ENCODE peak calls at places on chromosome 18, in five cellular contexts. One of them, this sample, is unnamed.

GRCh38 chr18:44823782-44824181 is 143.1 kb downstream of the SETBP1 start:
- DNase-seq in upper lobe of left lung: no peak
- DNase-seq in body of pancreas: no peak
- DNase-seq in activated CD8-positive, alpha-beta T cell treated with anti-CD3 and anti-CD28 coated beads for 36 hours: peak; percentile 23
- DNase-seq in chondrocyte: no peak
- DNase-seq in this sample: no peak

GRCh38 chr18:52869942-52870907 is 530.2 kb downstream of the DCC start:
- DNase-seq in upper lobe of left lung: peak; percentile 56
- DNase-seq in body of pancreas: no peak
- DNase-seq in activated CD8-positive, alpha-beta T cell treated with anti-CD3 and anti-CD28 coated beads for 36 hours: no peak
- DNase-seq in chondrocyte: no peak
- DNase-seq in this sample: no peak

GRCh38 chr18:14189858-14190257 is 57.6 kb upstream of the ZNF519 start:
- DNase-seq in upper lobe of left lung: no peak
- DNase-seq in body of pancreas: no peak
- DNase-seq in activated CD8-positive, alpha-beta T cell treated with anti-CD3 and anti-CD28 coated beads for 36 hours: peak; percentile 47
- DNase-seq in chondrocyte: no peak
- DNase-seq in this sample: no peak

GRCh38 chr18:26714739-26715138 is 150.8 kb downstream of the AQP4 start:
- DNase-seq in upper lobe of left lung: no peak
- DNase-seq in body of pancreas: no peak
- DNase-seq in activated CD8-positive, alpha-beta T cell treated with anti-CD3 and anti-CD28 coated beads for 36 hours: no peak
- DNase-seq in chondrocyte: no peak
- DNase-seq in this sample: no peak

GRCh38 chr18:62558015-62558663 is 35.3 kb downstream of the ZCCHC2 start:
- DNase-seq in upper lobe of left lung: no peak
- DNase-seq in body of pancreas: no peak
- DNase-seq in activated CD8-positive, alpha-beta T cell treated with anti-CD3 and anti-CD28 coated beads for 36 hours: no peak
- DNase-seq in chondrocyte: no peak
- DNase-seq in this sample: no peak

GRCh38 chr18:31399336-31400032 is 22.9 kb downstream of the DSG4 start:
- DNase-seq in upper lobe of left lung: no peak
- DNase-seq in body of pancreas: no peak
- DNase-seq in activated CD8-positive, alpha-beta T cell treated with anti-CD3 and anti-CD28 coated beads for 36 hours: no peak
- DNase-seq in chondrocyte: no peak
- DNase-seq in this sample: no peak

GRCh38 chr18:55405655-55406373 is 182.2 kb downstream of the TCF4 start:
- DNase-seq in upper lobe of left lung: no peak
- DNase-seq in body of pancreas: peak; percentile 63
- DNase-seq in activated CD8-positive, alpha-beta T cell treated with anti-CD3 and anti-CD28 coated beads for 36 hours: peak; percentile 50
- DNase-seq in chondrocyte: no peak
- DNase-seq in this sample: no peak

GRCh38 chr18:25538175-25538922 is 186.4 kb upstream of the ZNF521 start:
- DNase-seq in upper lobe of left lung: no peak
- DNase-seq in body of pancreas: no peak
- DNase-seq in activated CD8-positive, alpha-beta T cell treated with anti-CD3 and anti-CD28 coated beads for 36 hours: no peak
- DNase-seq in chondrocyte: no peak
- DNase-seq in this sample: no peak

GRCh38 chr18:70332694-70333093 is 43.8 kb downstream of the SOCS6 start:
- DNase-seq in upper lobe of left lung: no peak
- DNase-seq in body of pancreas: no peak
- DNase-seq in activated CD8-positive, alpha-beta T cell treated with anti-CD3 and anti-CD28 coated beads for 36 hours: no peak
- DNase-seq in chondrocyte: no peak
- DNase-seq in this sample: no peak

GRCh38 chr18:34729264-34729663 is 19.2 kb downstream of the DTNA start:
- DNase-seq in upper lobe of left lung: no peak
- DNase-seq in body of pancreas: no peak
- DNase-seq in activated CD8-positive, alpha-beta T cell treated with anti-CD3 and anti-CD28 coated beads for 36 hours: peak; percentile 9
- DNase-seq in chondrocyte: no peak
- DNase-seq in this sample: no peak

GRCh38 chr18:67043276-67043675 is 439.4 kb upstream of the CDH19 start:
- DNase-seq in upper lobe of left lung: peak; percentile 43
- DNase-seq in body of pancreas: no peak
- DNase-seq in activated CD8-positive, alpha-beta T cell treated with anti-CD3 and anti-CD28 coated beads for 36 hours: no peak
- DNase-seq in chondrocyte: no peak
- DNase-seq in this sample: no peak

GRCh38 chr18:29969876-29970275 is 1072.7 kb downstream of the DSC3 start:
- DNase-seq in upper lobe of left lung: no peak
- DNase-seq in body of pancreas: no peak
- DNase-seq in activated CD8-positive, alpha-beta T cell treated with anti-CD3 and anti-CD28 coated beads for 36 hours: no peak
- DNase-seq in chondrocyte: no peak
- DNase-seq in this sample: no peak

GRCh38 chr18:53153281-53153680 is 813.3 kb downstream of the DCC start:
- DNase-seq in upper lobe of left lung: no peak
- DNase-seq in body of pancreas: no peak
- DNase-seq in activated CD8-positive, alpha-beta T cell treated with anti-CD3 and anti-CD28 coated beads for 36 hours: peak; percentile 16
- DNase-seq in chondrocyte: no peak
- DNase-seq in this sample: no peak

GRCh38 chr18:3966246-3966984 is 488.7 kb downstream of the DLGAP1 start:
- DNase-seq in upper lobe of left lung: no peak
- DNase-seq in body of pancreas: no peak
- DNase-seq in activated CD8-positive, alpha-beta T cell treated with anti-CD3 and anti-CD28 coated beads for 36 hours: no peak
- DNase-seq in chondrocyte: no peak
- DNase-seq in this sample: no peak

GRCh38 chr18:32958746-32959145 is 185.9 kb upstream of the KLHL14 start:
- DNase-seq in upper lobe of left lung: no peak
- DNase-seq in body of pancreas: no peak
- DNase-seq in activated CD8-positive, alpha-beta T cell treated with anti-CD3 and anti-CD28 coated beads for 36 hours: no peak
- DNase-seq in chondrocyte: no peak
- DNase-seq in this sample: no peak

GRCh38 chr18:48860276-48861180 is 90.2 kb downstream of the SMAD7 start:
- DNase-seq in upper lobe of left lung: no peak
- DNase-seq in body of pancreas: no peak
- DNase-seq in activated CD8-positive, alpha-beta T cell treated with anti-CD3 and anti-CD28 coated beads for 36 hours: no peak
- DNase-seq in chondrocyte: no peak
- DNase-seq in this sample: no peak

GRCh38 chr18:41326311-41326710 is 628.7 kb upstream of the PIK3C3 start:
- DNase-seq in upper lobe of left lung: no peak
- DNase-seq in body of pancreas: no peak
- DNase-seq in activated CD8-positive, alpha-beta T cell treated with anti-CD3 and anti-CD28 coated beads for 36 hours: no peak
- DNase-seq in chondrocyte: no peak
- DNase-seq in this sample: no peak

GRCh38 chr18:9323750-9324445 is 10.7 kb upstream of the TWSG1 start:
- DNase-seq in upper lobe of left lung: no peak
- DNase-seq in body of pancreas: no peak
- DNase-seq in activated CD8-positive, alpha-beta T cell treated with anti-CD3 and anti-CD28 coated beads for 36 hours: no peak
- DNase-seq in chondrocyte: no peak
- DNase-seq in this sample: no peak

GRCh38 chr18:68608861-68609465 is 105.9 kb downstream of the TMX3 start:
- DNase-seq in upper lobe of left lung: no peak
- DNase-seq in body of pancreas: no peak
- DNase-seq in activated CD8-positive, alpha-beta T cell treated with anti-CD3 and anti-CD28 coated beads for 36 hours: no peak
- DNase-seq in chondrocyte: no peak
- DNase-seq in this sample: no peak

GRCh38 chr18:48151421-48152095 is 221.1 kb upstream of the SMAD2 start:
- DNase-seq in upper lobe of left lung: no peak
- DNase-seq in body of pancreas: no peak
- DNase-seq in activated CD8-positive, alpha-beta T cell treated with anti-CD3 and anti-CD28 coated beads for 36 hours: no peak
- DNase-seq in chondrocyte: no peak
- DNase-seq in this sample: no peak

GRCh38 chr18:58646334-58646862 is 17.5 kb upstream of the ALPK2 start:
- DNase-seq in upper lobe of left lung: no peak
- DNase-seq in body of pancreas: no peak
- DNase-seq in activated CD8-positive, alpha-beta T cell treated with anti-CD3 and anti-CD28 coated beads for 36 hours: no peak
- DNase-seq in chondrocyte: no peak
- DNase-seq in this sample: no peak

GRCh38 chr18:3230401-3231334 is 10.9 kb upstream of the MYOM1 start:
- DNase-seq in upper lobe of left lung: no peak
- DNase-seq in body of pancreas: peak; percentile 53
- DNase-seq in activated CD8-positive, alpha-beta T cell treated with anti-CD3 and anti-CD28 coated beads for 36 hours: peak; percentile 6
- DNase-seq in chondrocyte: no peak
- DNase-seq in this sample: no peak

GRCh38 chr18:7749510-7749981 is 182.4 kb downstream of the PTPRM start:
- DNase-seq in upper lobe of left lung: no peak
- DNase-seq in body of pancreas: no peak
- DNase-seq in activated CD8-positive, alpha-beta T cell treated with anti-CD3 and anti-CD28 coated beads for 36 hours: no peak
- DNase-seq in chondrocyte: no peak
- DNase-seq in this sample: no peak

GRCh38 chr18:37207343-37207742 is 358.3 kb downstream of the CELF4 start:
- DNase-seq in upper lobe of left lung: no peak
- DNase-seq in body of pancreas: no peak
- DNase-seq in activated CD8-positive, alpha-beta T cell treated with anti-CD3 and anti-CD28 coated beads for 36 hours: no peak
- DNase-seq in chondrocyte: no peak
- DNase-seq in this sample: no peak

GRCh38 chr18:48948112-48949050 is 2.4 kb downstream of the SMAD7 start:
- DNase-seq in upper lobe of left lung: peak; percentile 92
- DNase-seq in body of pancreas: peak; percentile 58
- DNase-seq in activated CD8-positive, alpha-beta T cell treated with anti-CD3 and anti-CD28 coated beads for 36 hours: peak; percentile 60
- DNase-seq in chondrocyte: no peak
- DNase-seq in this sample: peak; percentile 60

GRCh38 chr18:49025426-49025766 is 74.6 kb upstream of the SMAD7 start:
- DNase-seq in upper lobe of left lung: no peak
- DNase-seq in body of pancreas: no peak
- DNase-seq in activated CD8-positive, alpha-beta T cell treated with anti-CD3 and anti-CD28 coated beads for 36 hours: no peak
- DNase-seq in chondrocyte: peak; percentile 77
- DNase-seq in this sample: no peak

GRCh38 chr18:48908916-48909315 is 41.8 kb downstream of the SMAD7 start:
- DNase-seq in upper lobe of left lung: no peak
- DNase-seq in body of pancreas: no peak
- DNase-seq in activated CD8-positive, alpha-beta T cell treated with anti-CD3 and anti-CD28 coated beads for 36 hours: no peak
- DNase-seq in chondrocyte: peak; percentile 11
- DNase-seq in this sample: no peak

GRCh38 chr18:2905802-2906521 is 59.2 kb downstream of the EMILIN2 start:
- DNase-seq in upper lobe of left lung: peak; percentile 90
- DNase-seq in body of pancreas: peak; percentile 45
- DNase-seq in activated CD8-positive, alpha-beta T cell treated with anti-CD3 and anti-CD28 coated beads for 36 hours: peak; percentile 51
- DNase-seq in chondrocyte: no peak
- DNase-seq in this sample: peak; percentile 34

GRCh38 chr18:54717673-54718435 is 110.4 kb upstream of the RAB27B start:
- DNase-seq in upper lobe of left lung: peak; percentile 2
- DNase-seq in body of pancreas: no peak
- DNase-seq in activated CD8-positive, alpha-beta T cell treated with anti-CD3 and anti-CD28 coated beads for 36 hours: peak; percentile 65
- DNase-seq in chondrocyte: no peak
- DNase-seq in this sample: no peak

GRCh38 chr18:39801010-39801409 is 2154.0 kb upstream of the PIK3C3 start:
- DNase-seq in upper lobe of left lung: no peak
- DNase-seq in body of pancreas: no peak
- DNase-seq in activated CD8-positive, alpha-beta T cell treated with anti-CD3 and anti-CD28 coated beads for 36 hours: no peak
- DNase-seq in chondrocyte: no peak
- DNase-seq in this sample: no peak

GRCh38 chr18:435940-436339 is 64.6 kb downstream of the COLEC12 start:
- DNase-seq in upper lobe of left lung: no peak
- DNase-seq in body of pancreas: no peak
- DNase-seq in activated CD8-positive, alpha-beta T cell treated with anti-CD3 and anti-CD28 coated beads for 36 hours: no peak
- DNase-seq in chondrocyte: no peak
- DNase-seq in this sample: no peak

GRCh38 chr18:49174478-49174877 is 223.7 kb upstream of the SMAD7 start:
- DNase-seq in upper lobe of left lung: no peak
- DNase-seq in body of pancreas: no peak
- DNase-seq in activated CD8-positive, alpha-beta T cell treated with anti-CD3 and anti-CD28 coated beads for 36 hours: no peak
- DNase-seq in chondrocyte: no peak
- DNase-seq in this sample: no peak

GRCh38 chr18:61738042-61738441 is 154.8 kb downstream of the RNF152 start:
- DNase-seq in upper lobe of left lung: no peak
- DNase-seq in body of pancreas: peak; percentile 46
- DNase-seq in activated CD8-positive, alpha-beta T cell treated with anti-CD3 and anti-CD28 coated beads for 36 hours: no peak
- DNase-seq in chondrocyte: no peak
- DNase-seq in this sample: no peak

GRCh38 chr18:76938619-76939018 is 116.3 kb downstream of the ZNF236 start:
- DNase-seq in upper lobe of left lung: no peak
- DNase-seq in body of pancreas: no peak
- DNase-seq in activated CD8-positive, alpha-beta T cell treated with anti-CD3 and anti-CD28 coated beads for 36 hours: no peak
- DNase-seq in chondrocyte: no peak
- DNase-seq in this sample: peak; percentile 23
- TF ChIP-seq CTCF in upper lobe of left lung: no peak
- TF ChIP-seq CTCF in body of pancreas: no peak
- TF ChIP-seq CTCF in activated CD8-positive, alpha-beta T cell treated with anti-CD3 and anti-CD28 coated beads for 36 hours: no peak
- TF ChIP-seq CTCF in chondrocyte: no peak
- TF ChIP-seq CTCF in this sample: no peak

GRCh38 chr18:5424903-5425302 is 118.9 kb downstream of the EPB41L3 start:
- DNase-seq in upper lobe of left lung: no peak
- DNase-seq in body of pancreas: peak; percentile 25
- DNase-seq in activated CD8-positive, alpha-beta T cell treated with anti-CD3 and anti-CD28 coated beads for 36 hours: no peak
- DNase-seq in chondrocyte: no peak
- DNase-seq in this sample: no peak
- TF ChIP-seq CTCF in upper lobe of left lung: no peak
- TF ChIP-seq CTCF in body of pancreas: peak; percentile 24
- TF ChIP-seq CTCF in activated CD8-positive, alpha-beta T cell treated with anti-CD3 and anti-CD28 coated beads for 36 hours: peak; percentile 54
- TF ChIP-seq CTCF in chondrocyte: peak; percentile 82
- TF ChIP-seq CTCF in this sample: no peak

DNA sequence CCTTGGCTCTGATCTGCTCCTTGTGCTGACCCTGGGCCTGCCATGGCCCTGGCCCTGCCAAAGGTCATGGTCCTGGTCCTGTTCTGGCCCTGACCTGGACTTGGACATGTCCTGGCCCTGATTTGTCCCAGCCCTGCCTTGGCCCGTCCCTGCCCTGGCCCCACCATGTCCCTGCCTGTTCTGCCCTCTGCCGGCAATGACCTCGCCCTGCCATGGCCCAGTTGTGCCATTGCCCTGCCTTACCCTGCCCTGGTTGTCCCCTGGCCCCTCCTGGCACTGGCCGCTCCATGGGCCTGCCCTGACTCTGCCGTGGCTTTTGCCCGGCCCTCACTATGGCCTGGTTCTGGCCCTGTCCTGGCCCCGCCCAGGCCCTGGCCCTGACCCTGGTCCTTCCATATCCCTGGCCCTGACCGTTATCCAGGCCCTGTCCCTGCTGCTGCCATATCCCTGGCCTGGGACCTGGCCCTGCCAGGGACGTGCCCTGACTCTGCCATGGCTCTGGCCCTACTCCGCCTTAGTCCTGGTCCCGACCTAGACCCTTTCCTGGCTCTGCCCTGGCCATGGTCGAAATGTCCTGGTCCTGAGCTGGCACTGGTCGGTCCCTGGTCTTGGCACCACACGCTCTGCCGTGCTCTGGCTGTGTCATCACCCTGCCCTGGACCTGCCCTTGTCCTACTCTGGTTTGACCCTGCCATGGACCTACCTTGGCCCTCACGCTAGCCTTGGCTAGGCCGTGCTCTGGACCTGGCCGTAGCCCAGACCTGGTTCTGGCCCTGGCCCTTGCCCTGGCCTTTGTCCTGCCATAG is 6.8 kb upstream of the ANKRD62 start:
- DNase-seq in upper lobe of left lung: peak; percentile 71
- DNase-seq in body of pancreas: no peak
- DNase-seq in activated CD8-positive, alpha-beta T cell treated with anti-CD3 and anti-CD28 coated beads for 36 hours: no peak
- DNase-seq in chondrocyte: no peak
- DNase-seq in this sample: no peak
- TF ChIP-seq CTCF in upper lobe of left lung: no peak
- TF ChIP-seq CTCF in body of pancreas: no peak
- TF ChIP-seq CTCF in activated CD8-positive, alpha-beta T cell treated with anti-CD3 and anti-CD28 coated beads for 36 hours: no peak
- TF ChIP-seq CTCF in chondrocyte: no peak
- TF ChIP-seq CTCF in this sample: no peak

GRCh38 chr18:65568866-65569265 is 181.9 kb upstream of the CDH7 start:
- DNase-seq in upper lobe of left lung: no peak
- DNase-seq in body of pancreas: no peak
- DNase-seq in activated CD8-positive, alpha-beta T cell treated with anti-CD3 and anti-CD28 coated beads for 36 hours: no peak
- DNase-seq in chondrocyte: no peak
- DNase-seq in this sample: no peak

DNA sequence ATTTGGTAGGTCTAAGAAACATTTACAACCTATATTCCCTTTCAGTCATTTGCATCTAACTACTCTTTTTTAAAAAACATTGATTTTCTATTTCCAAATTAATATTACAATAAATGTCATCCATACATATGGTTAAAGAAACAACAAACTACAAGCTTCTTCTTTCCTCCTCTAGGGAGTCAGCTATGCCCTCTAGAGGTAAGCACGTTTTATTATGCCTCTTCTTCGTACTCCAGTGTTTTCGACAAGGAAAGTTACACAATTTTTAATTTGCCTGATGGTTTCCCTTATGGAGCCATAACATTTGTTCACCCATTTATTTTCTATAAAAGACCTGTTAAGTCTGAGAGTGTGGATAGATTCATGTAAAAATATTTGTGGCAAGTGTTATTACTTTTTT is 183.4 kb upstream of the CDH7 start:
- DNase-seq in upper lobe of left lung: no peak
- DNase-seq in body of pancreas: no peak
- DNase-seq in activated CD8-positive, alpha-beta T cell treated with anti-CD3 and anti-CD28 coated beads for 36 hours: no peak
- DNase-seq in chondrocyte: no peak
- DNase-seq in this sample: no peak
- TF ChIP-seq CTCF in upper lobe of left lung: no peak
- TF ChIP-seq CTCF in body of pancreas: no peak
- TF ChIP-seq CTCF in activated CD8-positive, alpha-beta T cell treated with anti-CD3 and anti-CD28 coated beads for 36 hours: no peak
- TF ChIP-seq CTCF in chondrocyte: peak; percentile 66
- TF ChIP-seq CTCF in this sample: no peak

This sample was measured in activated B cell treated with CpG ODN at 0.5 μM for 24 hours.